ENCODE peak calls at places on chromosomes 3 and 15, in four cellular contexts. X is trophoblast cell, U is mesendoderm, P is H9. Q is an unnamed sample.

GRCh38 chr3:42843730-42844713 is 31.7 kb downstream of the CYP8B1 start:
- DNase-seq in X (peak), U (peak), P (no peak), Q (no peak)

GRCh38 chr15:78322724-78323395 is 17.3 kb upstream of the CRABP1 start:
- DNase-seq in X (no peak), U (no peak), P (no peak), Q (no peak)

GRCh38 chr3:72345980-72346379 is 502.3 kb downstream of the SHQ1 start:
- DNase-seq in P (no peak), U (peak), X (no peak), Q (peak)

GRCh38 chr3:38738630-38739395 is 77.2 kb downstream of the SCN10A start:
- DNase-seq in P (peak), X (peak), U (peak), Q (peak)

GRCh38 chr3:127911421-127911931 is 3.6 kb upstream of the KBTBD12 start:
- DNase-seq in U (peak), X (no peak), P (no peak), Q (no peak)

GRCh38 chr15:67796196-67796699 is 29.1 kb upstream of the SKOR1 start:
- DNase-seq in U (no peak), X (no peak), P (no peak), Q (no peak)

GRCh38 chr15:66800584-66801235 is 98.7 kb downstream of the SMAD6 start:
- DNase-seq in X (no peak), P (no peak), U (no peak), Q (no peak)

GRCh38 chr3:127184870-127185216 is 8.1 kb upstream of the PRR23E start:
- DNase-seq in U (no peak), P (no peak), X (no peak), Q (no peak)

GRCh38 chr3:23314981-23315805 is 112.1 kb downstream of the UBE2E2 start:
- DNase-seq in X (peak), P (no peak), U (no peak), Q (no peak)

GRCh38 chr3:143974877-143975238 is 3.2 kb downstream of the DIPK2A start:
- DNase-seq in X (no peak), P (no peak), U (no peak), Q (peak)

GRCh38 chr3:14630404-14631100 is 21.0 kb upstream of the CCDC174 start:
- DNase-seq in X (no peak), P (no peak), U (no peak), Q (no peak)

GRCh38 chr3:125194849-125195601 is 17.5 kb downstream of the SLC12A8 start:
- DNase-seq in X (peak), U (no peak), P (no peak), Q (peak)

GRCh38 chr15:85625856-85626255 is 168.9 kb downstream of the KLHL25 start:
- DNase-seq in P (no peak), U (no peak), X (no peak), Q (peak)

GRCh38 chr3:46716461-46717441 is 918 bp downstream of the PRSS50 start:
- DNase-seq in P (no peak), U (no peak), X (no peak), Q (no peak)

GRCh38 chr3:141526709-141527108 is 39.9 kb downstream of the RASA2 start:
- DNase-seq in P (no peak), U (no peak), X (no peak), Q (no peak)

GRCh38 chr3:42229942-42230688 is 35.9 kb downstream of the CCK start:
- DNase-seq in P (peak), X (peak), U (peak), Q (peak)

GRCh38 chr3:111301238-111301798 is 229.7 kb downstream of the NECTIN3 start:
- DNase-seq in U (no peak), P (no peak), X (no peak), Q (no peak)

GRCh38 chr15:98067339-98067738 is 106.8 kb downstream of the ARRDC4 start:
- DNase-seq in X (no peak), P (no peak), U (no peak), Q (no peak)

GRCh38 chr3:121330586-121330985 is 215.2 kb downstream of the POLQ start:
- DNase-seq in U (no peak), P (no peak), X (no peak), Q (no peak)

GRCh38 chr3:106457278-106458210 is 588.7 kb upstream of the CBLB start:
- DNase-seq in U (peak), P (no peak), X (no peak), Q (peak)

GRCh38 chr3:197709135-197709534 is 27.6 kb downstream of the RUBCN start:
- DNase-seq in P (no peak), X (no peak), U (no peak), Q (no peak)

GRCh38 chr3:62872318-62872717 is 2.9 kb downstream of the CADPS start:
- DNase-seq in U (no peak), P (no peak), X (no peak), Q (no peak)

GRCh38 chr3:52331906-52332305 is 15.8 kb downstream of the DNAH1 start:
- DNase-seq in U (no peak), X (no peak), P (no peak), Q (no peak)

GRCh38 chr15:60799885-60800728 is 321.2 kb upstream of the ICE2 start:
- DNase-seq in U (no peak), X (no peak), P (no peak), Q (peak)

GRCh38 chr3:154121236-154122095 is at the start of gene ARHGEF26:
- DNase-seq in U (peak), X (peak), P (peak), Q (peak)

GRCh38 chr15:80815076-80815475 is 35.9 kb downstream of the CEMIP start:
- DNase-seq in P (no peak), U (no peak), X (peak), Q (no peak)

GRCh38 chr3:63064216-63064755 is 189.1 kb upstream of the CADPS start:
- DNase-seq in U (no peak), P (no peak), X (no peak), Q (no peak)

GRCh38 chr3:111761309-111761795 is 97.7 kb upstream of the PHLDB2 start:
- DNase-seq in U (no peak), P (no peak), X (peak), Q (peak)

GRCh38 chr15:52076889-52077781 is 35.4 kb downstream of the BCL2L10 start:
- DNase-seq in P (no peak), U (peak), X (peak), Q (peak)

GRCh38 chr15:78322243-78322642 is 17.9 kb upstream of the CRABP1 start:
- DNase-seq in X (no peak), P (peak), U (peak), Q (peak)

GRCh38 chr15:92843819-92844218 is 56.3 kb upstream of the CHD2 start:
- DNase-seq in X (no peak), P (no peak), U (no peak), Q (no peak)
- H4K8ac ChIP-seq in X (no peak), P (no peak), U (no peak), Q (peak)

DNA sequence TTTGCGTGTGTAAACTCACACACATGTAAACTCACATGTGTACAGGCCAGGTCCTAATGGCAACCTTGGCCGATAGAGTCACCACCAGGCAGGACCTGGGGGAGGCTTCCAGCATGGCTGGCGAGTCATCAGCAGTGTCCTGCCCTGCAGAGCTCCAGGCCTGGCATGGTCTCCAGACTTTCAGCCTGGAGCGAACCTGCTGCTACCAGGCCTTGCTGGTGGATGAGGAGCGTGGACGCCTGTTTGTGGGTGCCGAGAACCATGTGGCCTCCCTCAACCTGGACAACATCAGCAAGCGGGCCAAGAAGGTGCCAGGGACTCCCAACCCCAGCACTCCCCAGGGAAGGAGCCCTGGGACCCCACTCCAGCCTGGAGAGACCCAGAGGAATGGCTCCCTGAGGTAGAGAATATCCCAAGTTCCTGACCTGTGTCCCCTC is 1.0 kb downstream of the SEMA3B start:
- DNase-seq in X (no peak), P (no peak), U (no peak), Q (peak)
- H4K8ac ChIP-seq in X (no peak), P (no peak), U (no peak), Q (no peak)

DNA sequence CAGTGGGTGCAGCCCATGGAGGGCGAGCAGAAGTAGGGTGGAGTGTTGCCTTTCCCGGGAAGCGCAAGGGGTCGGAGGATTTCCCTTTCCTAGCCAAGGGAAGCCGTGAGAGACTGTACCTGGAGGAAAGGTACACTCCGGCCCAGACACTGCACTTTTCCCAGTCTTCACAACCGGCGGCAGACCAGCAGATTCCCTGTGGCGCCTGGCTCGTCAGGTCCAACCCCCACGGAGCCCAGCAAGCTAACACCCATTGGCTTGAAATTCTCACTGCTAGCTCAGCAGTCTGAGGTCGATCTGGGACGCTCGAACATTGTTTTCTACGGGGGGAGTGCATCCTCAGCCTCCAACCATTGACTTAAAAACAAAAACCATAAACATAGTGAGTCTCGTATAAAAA is 26.5 kb downstream of the CCNB2 start:
- DNase-seq in X (no peak), P (no peak), U (no peak), Q (no peak)
- H4K8ac ChIP-seq in X (no peak), P (no peak), U (no peak), Q (no peak)

GRCh38 chr15:56919708-56920637 is 1.5 kb downstream of the TCF12 start:
- DNase-seq in U (peak), P (peak), X (peak), Q (peak)

GRCh38 chr15:56917652-56918045 is 795 bp upstream of the TCF12 start:
- DNase-seq in P (no peak), X (peak), U (no peak), Q (no peak)

GRCh38 chr15:56916825-56917477 is 1.5 kb upstream of the TCF12 start:
- DNase-seq in U (no peak), X (no peak), P (no peak), Q (no peak)

GRCh38 chr15:56918046-56918906 is at the start of gene TCF12:
- DNase-seq in X (peak), U (peak), P (peak), Q (peak)

GRCh38 chr15:56918907-56919707 is 663 bp downstream of the TCF12 start:
- DNase-seq in P (peak), U (peak), X (peak), Q (peak)
- H4K8ac ChIP-seq in P (no peak), U (no peak), X (peak), Q (peak)

GRCh38 chr15:100902436-100903190 is 16.5 kb upstream of the LRRK1 start:
- DNase-seq in U (no peak), P (peak), X (peak), Q (no peak)

GRCh38 chr15:100909582-100909981 is 9.6 kb upstream of the LRRK1 start:
- DNase-seq in U (no peak), P (no peak), X (no peak), Q (no peak)

GRCh38 chr15:100903191-100903590 is 16.0 kb upstream of the LRRK1 start:
- DNase-seq in X (no peak), P (no peak), U (no peak), Q (no peak)

GRCh38 chr15:100908466-100908865 is 10.7 kb upstream of the LRRK1 start:
- DNase-seq in P (no peak), U (no peak), X (no peak), Q (no peak)

GRCh38 chr15:100905855-100906254 is 13.3 kb upstream of the LRRK1 start:
- DNase-seq in X (no peak), P (no peak), U (no peak), Q (no peak)
- H4K8ac ChIP-seq in X (no peak), P (no peak), U (no peak), Q (no peak)

Q was measured in mesenchymal stem cell.